ENCODE peak calls at places on chromosomes 2 and 18, in nine cellular contexts. H is NCI-H510A treated with DMSO at 0.1 percent for 48 hours; P is stimulated activated CD4-positive, alpha-beta T cell treated with anti-CD3 and anti-CD28 coated beads, Interleukin-1b, Interleukin-23, amount 100 ng/mL, for 48 hours; L is cerebellum; W is sigmoid colon; V is cardiac fibroblast; M is NCI-H446; A is pancreas; B is frontal cortex. Y is an unnamed sample.

GRCh38 chr2:215371915-215372897 is 60.3 kb downstream of the ATIC start:
- DNase-seq in H (no peak), P (no peak), L (no peak), W (no peak), V (no peak), M (no peak), A (no peak), B (no peak), Y (no peak)

GRCh38 chr2:10452956-10453885 is 5.1 kb upstream of the ODC1 start:
- DNase-seq in H (no peak), P (no peak), L (peak; percentile 69), W (no peak), V (no peak), M (no peak), A (no peak), B (no peak), Y (no peak)

GRCh38 chr2:158953926-158954763 is 14.3 kb upstream of the TANC1 start:
- DNase-seq in H (peak; percentile 49), P (peak; percentile 25), L (no peak), W (peak; percentile 95), V (peak; percentile 97), M (peak; percentile 92), A (peak; percentile 84), B (peak; percentile 32), Y (no peak)

GRCh38 chr2:127084611-127085031 is 22.3 kb downstream of the BIN1 start:
- DNase-seq in H (no peak), P (peak; percentile 35), L (no peak), W (no peak), V (no peak), M (no peak), A (no peak), B (no peak), Y (no peak)

GRCh38 chr2:20145497-20146193 is 79.3 kb downstream of the SDC1 start:
- DNase-seq in H (no peak), P (no peak), L (no peak), W (no peak), V (no peak), M (no peak), A (no peak), B (no peak), Y (no peak)

GRCh38 chr2:157107877-157108276 is 149.6 kb upstream of the GALNT5 start:
- DNase-seq in H (peak; percentile 45), P (no peak), L (no peak), W (no peak), V (peak; percentile 4), M (peak; percentile 23), A (no peak), B (no peak), Y (no peak)

GRCh38 chr2:216585441-216585840 is 47.8 kb upstream of the IGFBP2 start:
- DNase-seq in H (no peak), P (no peak), L (no peak), W (no peak), V (no peak), M (no peak), A (no peak), B (no peak), Y (no peak)

GRCh38 chr2:235493775-235494715 is at the start of gene AGAP1:
- DNase-seq in H (peak; percentile 82), P (no peak), L (peak; percentile 92), W (peak; percentile 94), V (peak; percentile 93), M (peak; percentile 89), A (peak; percentile 94), B (peak; percentile 93), Y (peak; percentile 92)

GRCh38 chr2:197126630-197127029 is 183.9 kb downstream of the ANKRD44 start:
- DNase-seq in H (no peak), P (no peak), L (no peak), W (no peak), V (no peak), M (no peak), A (no peak), B (no peak), Y (no peak)

GRCh38 chr2:42764901-42765300 is 966 bp upstream of the OXER1 start:
- DNase-seq in H (no peak), P (no peak), L (no peak), W (no peak), V (no peak), M (no peak), A (no peak), B (no peak), Y (no peak)

GRCh38 chr2:214810670-214811069 is 1.2 kb upstream of the BARD1 start:
- DNase-seq in H (peak; percentile 53), P (no peak), L (no peak), W (no peak), V (no peak), M (no peak), A (peak; percentile 12), B (no peak), Y (no peak)

GRCh38 chr2:100630473-100630977 is 67.7 kb downstream of the PDCL3 start:
- DNase-seq in H (no peak), P (peak; percentile 31), L (no peak), W (no peak), V (no peak), M (no peak), A (no peak), B (no peak), Y (no peak)

GRCh38 chr18:8901019-8901418 is 195.7 kb downstream of the MTCL1 start:
- DNase-seq in H (no peak), P (no peak), L (no peak), W (no peak), V (no peak), M (no peak), A (no peak), B (no peak), Y (no peak)

GRCh38 chr2:169928463-169928864 is 101.2 kb downstream of the UBR3 start:
- DNase-seq in H (peak; percentile 92), P (no peak), L (peak; percentile 24), W (no peak), V (peak; percentile 73), M (peak; percentile 46), A (no peak), B (peak; percentile 12), Y (peak; percentile 27)

Y was measured in Ammon's horn.